ENCODE peak calls at places on chromosomes 6 and 20, in seven cellular contexts. O, B, D, H, C, M and V are unnamed samples. For H3K9me3, the result is how much of the 10 kb centered on the place peaks cover.

GRCh38 chr6:72650081-72650745 is 28.3 kb downstream of the KCNQ5 start:
- DNase-seq in B (peak), M (no peak), D (no peak), C (no peak), H (no peak), O (no peak), V (no peak)

GRCh38 chr20:19256085-19256484 is 43.6 kb downstream of the SLC24A3 start:
- DNase-seq in H (no peak), M (no peak), D (no peak), B (no peak), C (no peak), O (no peak), V (no peak)

GRCh38 chr6:73340048-73340447 is 14.0 kb downstream of the DPPA5 start:
- DNase-seq in O (no peak), M (no peak), B (peak), D (no peak), C (no peak), H (no peak), V (no peak)

GRCh38 chr6:18099501-18099900 is 23.0 kb downstream of the NHLRC1 start:
- DNase-seq in M (no peak), B (no peak), D (no peak), H (no peak), O (no peak), C (no peak), V (no peak)

GRCh38 chr20:6768228-6769185 is 1.0 kb downstream of the BMP2 start:
- DNase-seq in B (peak), C (no peak), D (no peak), O (no peak), M (peak), H (peak), V (peak)

GRCh38 chr6:124956018-124956417 is 6.2 kb upstream of the RNF217 start:
- DNase-seq in M (no peak), H (no peak), B (no peak), C (no peak), O (no peak), D (no peak), V (no peak)

GRCh38 chr20:56760610-56761009 is 131.5 kb downstream of the TFAP2C start:
- DNase-seq in H (no peak), M (no peak), D (no peak), C (no peak), O (no peak), B (no peak), V (no peak)

GRCh38 chr20:10537850-10538480 is 102.9 kb downstream of the SLX4IP start:
- DNase-seq in M (no peak), H (no peak), D (no peak), O (no peak), C (no peak), B (peak), V (no peak)

GRCh38 chr6:158040051-158040803 is 58.6 kb downstream of the SYNJ2 start:
- DNase-seq in C (no peak), B (peak), D (no peak), H (no peak), M (no peak), O (no peak), V (no peak)

GRCh38 chr6:47059216-47059885 is 17.2 kb upstream of the ADGRF1 start:
- DNase-seq in H (no peak), C (peak), B (no peak), D (no peak), M (no peak), O (no peak), V (no peak)

GRCh38 chr20:48008850-48009535 is 223.7 kb upstream of the SULF2 start:
- DNase-seq in B (peak), O (no peak), C (no peak), M (no peak), D (no peak), H (no peak), V (no peak)

GRCh38 chr6:164396071-164397047 is 913.0 kb downstream of the C6orf118 start:
- DNase-seq in O (no peak), D (no peak), M (no peak), B (no peak), C (no peak), H (no peak), V (no peak)

GRCh38 chr6:157184202-157185015 is 138.9 kb downstream of the TMEM242 start:
- DNase-seq in O (peak), B (peak), H (peak), M (peak), D (peak), C (peak), V (peak)

GRCh38 chr6:83592770-83593394 is 80.5 kb downstream of the PRSS35 start:
- DNase-seq in D (no peak), O (peak), B (peak), C (peak), H (no peak), M (no peak), V (no peak)

GRCh38 chr6:112879920-112880413 is 532.8 kb downstream of the RFPL4B start:
- DNase-seq in H (peak), B (no peak), O (peak), M (peak), C (peak), D (no peak), V (peak)

GRCh38 chr6:107576852-107577251 is 86.9 kb downstream of the SOBP start:
- DNase-seq in H (no peak), B (peak), D (no peak), M (no peak), O (no peak), C (no peak), V (no peak)

GRCh38 chr20:364905-365794 is 15.4 kb upstream of the TRIB3 start:
- DNase-seq in D (no peak), O (peak), M (no peak), C (no peak), B (peak), H (no peak), V (no peak)

GRCh38 chr20:9756660-9757059 is 82.2 kb downstream of the PAK5 start:
- DNase-seq in D (no peak), B (no peak), H (no peak), C (no peak), O (no peak), M (no peak), V (no peak)

GRCh38 chr6:43922423-43923375 is 152.7 kb downstream of the VEGFA start:
- DNase-seq in B (no peak), M (no peak), O (no peak), C (no peak), H (no peak), D (no peak), V (no peak)

GRCh38 chr6:116208056-116208785 is 45.7 kb downstream of the TSPYL4 start:
- DNase-seq in C (no peak), M (no peak), D (no peak), O (no peak), H (no peak), B (no peak), V (no peak)

GRCh38 chr20:891121-892080 is 24.7 kb downstream of the ANGPT4 start:
- DNase-seq in D (no peak), O (no peak), C (peak), M (peak), B (no peak), H (no peak), V (peak)

GRCh38 chr6:134740473-134741192 is 209.3 kb downstream of the ALDH8A1 start:
- DNase-seq in B (peak), D (no peak), H (no peak), M (no peak), C (no peak), O (no peak), V (no peak)

GRCh38 chr6:7468382-7469081 is 72.9 kb upstream of the DSP start:
- DNase-seq in C (no peak), O (no peak), D (no peak), B (peak), M (peak), H (no peak), V (no peak)

GRCh38 chr6:25876203-25876602 is 2.2 kb upstream of the SLC17A3 start:
- DNase-seq in M (no peak), O (no peak), H (no peak), D (no peak), C (no peak), B (no peak), V (no peak)

GRCh38 chr6:100382767-100383195 is 81.9 kb downstream of the SIM1 start:
- DNase-seq in D (no peak), B (no peak), C (no peak), O (no peak), H (no peak), M (no peak), V (no peak)

GRCh38 chr6:80638222-80639055 is 532.0 kb downstream of the BCKDHB start:
- DNase-seq in C (no peak), B (peak), D (no peak), M (no peak), O (no peak), H (peak), V (peak)

GRCh38 chr6:92534109-92534508 is 885.2 kb downstream of the EPHA7 start:
- DNase-seq in O (no peak), H (no peak), C (no peak), D (no peak), M (no peak), B (no peak), V (no peak)

GRCh38 chr6:69164564-69165252 is 529.6 kb downstream of the ADGRB3 start:
- DNase-seq in D (no peak), M (no peak), H (no peak), C (peak), B (no peak), O (no peak), V (no peak)

GRCh38 chr20:59571591-59572314 is 32.6 kb upstream of the PHACTR3 start:
- DNase-seq in O (peak), H (peak), D (peak), B (peak), C (peak), M (peak), V (peak)

GRCh38 chr6:133730881-133731280 is 158.0 kb upstream of the TCF21 start:
- DNase-seq in D (no peak), H (no peak), B (peak), M (no peak), C (no peak), O (no peak), V (no peak)

GRCh38 chr6:12832341-12832740 is 115.8 kb downstream of the PHACTR1 start:
- DNase-seq in M (no peak), O (no peak), C (no peak), B (no peak), H (no peak), D (no peak), V (no peak)

GRCh38 chr6:49606696-49607390 is 29.8 kb downstream of the RHAG start:
- DNase-seq in M (no peak), B (peak), D (peak), C (peak), O (peak), H (no peak), V (no peak)

GRCh38 chr6:39792501-39793450 is 600 bp downstream of the DAAM2 start:
- DNase-seq in H (no peak), M (peak), D (no peak), C (no peak), B (no peak), O (no peak), V (peak)

GRCh38 chr6:43221046-43221773 is 8.1 kb downstream of the DNPH1 start:
- DNase-seq in D (no peak), H (no peak), B (no peak), O (no peak), C (no peak), M (no peak), V (no peak)

GRCh38 chr6:3260772-3261517 is 2.2 kb downstream of the PSMG4 start:
- DNase-seq in M (no peak), H (no peak), O (no peak), D (no peak), B (no peak), C (no peak), V (no peak)

GRCh38 chr6:122715725-122716124 is 63.8 kb upstream of the FABP7 start:
- DNase-seq in B (peak), C (no peak), D (no peak), O (no peak), M (no peak), H (no peak), V (no peak)

GRCh38 chr20:62805365-62805710 is 703 bp downstream of the OGFR start:
- DNase-seq in H (no peak), C (peak), B (no peak), O (peak), D (no peak), M (no peak), V (no peak)

GRCh38 chr6:108115598-108116058 is 41.1 kb upstream of the OSTM1 start:
- DNase-seq in H (peak), D (no peak), C (peak), O (no peak), B (peak), M (peak), V (peak)

GRCh38 chr20:24332956-24333355 is 136.5 kb upstream of the SYNDIG1 start:
- DNase-seq in D (no peak), O (no peak), H (no peak), M (no peak), C (no peak), B (no peak), V (no peak)

GRCh38 chr6:155273438-155273837 is 9.6 kb downstream of the CLDN20 start:
- DNase-seq in B (peak), D (no peak), M (no peak), O (no peak), C (no peak), H (no peak), V (no peak)

DNA sequence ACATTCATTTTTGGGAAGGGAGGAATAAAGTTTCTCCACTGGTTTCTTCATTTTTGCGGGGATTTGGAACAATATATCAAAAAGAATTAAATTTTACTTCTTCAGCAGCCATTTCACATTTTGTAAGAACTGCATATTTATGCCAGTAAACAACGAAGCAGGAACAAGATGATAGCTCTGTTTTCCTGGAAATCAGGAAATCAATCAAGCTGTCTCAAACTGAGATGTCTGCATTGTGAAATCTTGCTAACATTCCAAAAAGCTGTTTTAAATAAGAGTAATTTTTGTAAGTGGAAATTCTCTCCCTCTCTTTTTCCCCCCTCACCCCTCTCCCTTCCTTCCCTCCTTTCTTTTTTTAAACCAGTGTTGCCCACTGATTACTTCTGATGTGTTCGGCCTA is 20.0 kb downstream of the MAPK13 start:
- DNase-seq in C (no peak), D (no peak), M (no peak), O (no peak), H (no peak), B (no peak), V (no peak)
- H3K9me3 ChIP-seq in C (under half), D (under half), M (under half), O (under half), H (under half), B (under half), V (under half)

GRCh38 chr20:46992640-46993035 is 98.0 kb downstream of the EYA2 start:
- DNase-seq in D (no peak), H (no peak), O (no peak), C (no peak), B (no peak), M (no peak), V (peak)
- H3K27ac ChIP-seq in D (no peak), H (no peak), O (no peak), C (no peak), B (no peak), M (no peak), V (peak)

GRCh38 chr20:33709905-33710541 is 10.1 kb downstream of the PXMP4 start:
- DNase-seq in H (no peak), O (no peak), C (no peak), D (no peak), B (no peak), M (no peak), V (no peak)
- H3K4me3 ChIP-seq in H (no peak), O (no peak), C (no peak), D (no peak), B (no peak), M (no peak), V (no peak)

DNA sequence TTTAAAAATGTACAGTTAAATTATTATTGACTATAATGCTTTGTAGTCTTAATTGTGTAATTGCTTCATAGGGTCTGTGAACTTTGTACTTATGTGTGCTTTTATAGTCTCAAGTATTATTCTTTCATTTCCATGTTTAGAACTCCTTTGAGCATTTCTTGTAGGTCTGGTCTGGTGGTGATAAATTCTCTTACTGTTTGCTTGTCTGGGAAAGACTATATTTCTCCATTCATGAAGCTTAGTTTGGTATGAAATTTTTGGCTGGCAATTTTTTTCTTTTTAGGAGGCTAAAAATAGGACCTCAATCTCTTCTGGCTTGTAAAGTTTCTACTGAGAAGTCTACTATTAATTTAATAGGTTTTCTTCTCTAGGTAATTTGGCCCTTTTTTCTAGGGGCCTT is 67.4 kb downstream of the CCDC170 start:
- DNase-seq in B (no peak), H (no peak), C (no peak), M (no peak), D (no peak), O (no peak), V (no peak)
- H3K9me3 ChIP-seq in B (under half), H (under half), C (under half), M (under half), D (under half), O (under half), V (under half)

GRCh38 chr6:22149501-22150490 is 147.0 kb downstream of the PRL start:
- DNase-seq in C (peak), M (no peak), H (no peak), O (no peak), D (no peak), B (peak), V (no peak)

GRCh38 chr6:22153384-22154158 is 143.3 kb downstream of the PRL start:
- DNase-seq in M (no peak), B (peak), O (no peak), D (no peak), H (no peak), C (peak), V (no peak)

GRCh38 chr6:22149081-22149480 is 147.8 kb downstream of the PRL start:
- DNase-seq in B (no peak), D (no peak), C (no peak), H (no peak), O (no peak), M (no peak), V (no peak)

GRCh38 chr6:22151892-22152291 is 144.9 kb downstream of the PRL start:
- DNase-seq in D (no peak), B (no peak), H (no peak), M (no peak), C (no peak), O (no peak), V (no peak)

DNA sequence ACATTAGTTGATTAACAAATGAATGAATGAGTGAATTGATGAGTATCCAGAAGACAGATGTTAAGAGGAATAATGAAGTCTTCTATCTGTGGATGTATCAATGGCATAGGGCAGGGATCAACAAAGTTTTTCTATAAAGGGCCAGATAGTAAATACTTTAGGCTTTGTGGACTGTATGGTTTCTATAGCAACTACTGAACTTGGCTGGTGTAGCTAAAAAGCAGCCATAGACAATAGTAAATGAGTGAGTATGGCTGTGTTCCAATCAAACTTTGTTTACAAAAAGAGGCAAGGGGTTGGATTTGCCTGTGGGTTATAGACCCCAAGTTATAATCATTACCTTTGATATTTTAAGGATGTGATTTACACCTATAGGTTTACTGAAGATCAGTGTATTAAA is 144.0 kb downstream of the PRL start:
- DNase-seq in M (no peak), H (no peak), B (no peak), D (no peak), C (no peak), O (no peak), V (no peak)
- H3K27ac ChIP-seq in M (no peak), H (no peak), B (no peak), D (no peak), C (no peak), O (no peak), V (no peak)

GRCh38 chr6:29014729-29015608 is 9.9 kb upstream of the ZNF311 start:
- DNase-seq in O (no peak), D (no peak), C (no peak), H (no peak), M (no peak), B (no peak), V (peak)
- H3K4me3 ChIP-seq in O (no peak), D (no peak), C (no peak), H (no peak), M (no peak), B (no peak), V (no peak)

GRCh38 chr6:169385237-169385880 is 131.7 kb upstream of the THBS2 start:
- DNase-seq in D (no peak), O (no peak), M (no peak), B (no peak), H (no peak), C (no peak), V (no peak)

GRCh38 chr6:169388767-169389166 is 135.1 kb upstream of the THBS2 start:
- DNase-seq in C (no peak), M (no peak), D (no peak), H (no peak), B (no peak), O (no peak), V (no peak)

GRCh38 chr6:169386431-169387057 is 132.9 kb upstream of the THBS2 start:
- DNase-seq in D (no peak), M (no peak), B (peak), O (no peak), C (no peak), H (no peak), V (no peak)

GRCh38 chr6:169384291-169384690 is 130.6 kb upstream of the THBS2 start:
- DNase-seq in M (no peak), D (no peak), B (no peak), C (no peak), H (no peak), O (no peak), V (no peak)

GRCh38 chr6:169387809-169388383 is 134.2 kb upstream of the THBS2 start:
- DNase-seq in H (no peak), C (no peak), O (no peak), D (no peak), M (no peak), B (no peak), V (no peak)
- H3K9me3 ChIP-seq in H (under half), C (under half), O (under half), D (under half), M (under half), B (under half), V (under half)

GRCh38 chr6:16238057-16238657 is at the start of gene GMPR:
- DNase-seq in D (peak), O (no peak), M (peak), C (no peak), B (peak), H (peak), V (peak)

GRCh38 chr6:16236009-16236501 is 2.3 kb upstream of the GMPR start:
- DNase-seq in M (no peak), B (no peak), O (no peak), C (no peak), D (no peak), H (no peak), V (no peak)

GRCh38 chr6:16238658-16239089 is 287 bp downstream of the GMPR start:
- DNase-seq in H (no peak), C (no peak), O (no peak), B (no peak), M (no peak), D (peak), V (no peak)

GRCh38 chr6:16237242-16237641 is 1.1 kb upstream of the GMPR start:
- DNase-seq in M (no peak), B (no peak), D (no peak), H (no peak), O (no peak), C (no peak), V (no peak)

GRCh38 chr6:16236648-16237199 is 1.7 kb upstream of the GMPR start:
- DNase-seq in M (no peak), B (peak), D (no peak), H (peak), O (no peak), C (no peak), V (no peak)
- H3K27ac ChIP-seq in M (peak), B (peak), D (no peak), H (peak), O (no peak), C (no peak), V (no peak)